ENCODE peak calls at places on chromosome 17, in five cellular contexts. One of them, this sample, is unnamed. For H3K27me3, the result is how much of the 10 kb centered on the place peaks cover.

GRCh38 chr17:17366941-17367885 is 64.0 kb downstream of the NT5M start:
- DNase-seq in neuronal stem cell: no peak
- DNase-seq in CD4-positive, alpha-beta memory T cell: no peak
- DNase-seq in stomach: no peak
- DNase-seq in body of pancreas: no peak
- DNase-seq in this sample: no peak

GRCh38 chr17:4998666-4999428 is 1.1 kb downstream of the KIF1C start:
- DNase-seq in neuronal stem cell: no peak
- DNase-seq in CD4-positive, alpha-beta memory T cell: no peak
- DNase-seq in stomach: peak
- DNase-seq in body of pancreas: peak
- DNase-seq in this sample: no peak

GRCh38 chr17:68346448-68346847 is 55.2 kb downstream of the ARSG start:
- DNase-seq in neuronal stem cell: no peak
- DNase-seq in CD4-positive, alpha-beta memory T cell: peak
- DNase-seq in stomach: peak
- DNase-seq in body of pancreas: peak
- DNase-seq in this sample: peak

GRCh38 chr17:67238976-67239375 is 6.0 kb downstream of the HELZ start:
- DNase-seq in neuronal stem cell: no peak
- DNase-seq in CD4-positive, alpha-beta memory T cell: no peak
- DNase-seq in stomach: no peak
- DNase-seq in body of pancreas: no peak
- DNase-seq in this sample: no peak

GRCh38 chr17:76076100-76076764 is 1.7 kb downstream of the GALR2 start:
- DNase-seq in neuronal stem cell: no peak
- DNase-seq in CD4-positive, alpha-beta memory T cell: no peak
- DNase-seq in stomach: no peak
- DNase-seq in body of pancreas: no peak
- DNase-seq in this sample: no peak

GRCh38 chr17:51060396-51060795 is 60.3 kb downstream of the SPAG9 start:
- DNase-seq in neuronal stem cell: no peak
- DNase-seq in CD4-positive, alpha-beta memory T cell: no peak
- DNase-seq in stomach: no peak
- DNase-seq in body of pancreas: peak
- DNase-seq in this sample: no peak

GRCh38 chr17:41944943-41945342 is 14.5 kb downstream of the ODAD4 start:
- DNase-seq in neuronal stem cell: no peak
- DNase-seq in CD4-positive, alpha-beta memory T cell: no peak
- DNase-seq in stomach: no peak
- DNase-seq in body of pancreas: no peak
- DNase-seq in this sample: no peak

GRCh38 chr17:628507-628941 is 86.1 kb downstream of the VPS53 start:
- DNase-seq in neuronal stem cell: no peak
- DNase-seq in CD4-positive, alpha-beta memory T cell: no peak
- DNase-seq in stomach: no peak
- DNase-seq in body of pancreas: no peak
- DNase-seq in this sample: no peak

GRCh38 chr17:6491071-6491700 is 46.9 kb downstream of the PIMREG start:
- DNase-seq in neuronal stem cell: no peak
- DNase-seq in CD4-positive, alpha-beta memory T cell: no peak
- DNase-seq in stomach: no peak
- DNase-seq in body of pancreas: no peak
- DNase-seq in this sample: no peak

GRCh38 chr17:56434610-56435009 is 158.9 kb upstream of the NOG start:
- DNase-seq in neuronal stem cell: no peak
- DNase-seq in CD4-positive, alpha-beta memory T cell: no peak
- DNase-seq in stomach: no peak
- DNase-seq in body of pancreas: no peak
- DNase-seq in this sample: no peak

GRCh38 chr17:27155866-27156265 is 138.0 kb upstream of the WSB1 start:
- DNase-seq in neuronal stem cell: no peak
- DNase-seq in CD4-positive, alpha-beta memory T cell: no peak
- DNase-seq in stomach: no peak
- DNase-seq in body of pancreas: no peak
- DNase-seq in this sample: no peak

GRCh38 chr17:69235338-69236058 is 6.9 kb upstream of the ABCA10 start:
- DNase-seq in neuronal stem cell: peak
- DNase-seq in CD4-positive, alpha-beta memory T cell: peak
- DNase-seq in stomach: peak
- DNase-seq in body of pancreas: peak
- DNase-seq in this sample: peak

GRCh38 chr17:72515291-72516065 is 394.7 kb downstream of the SOX9 start:
- DNase-seq in neuronal stem cell: no peak
- DNase-seq in CD4-positive, alpha-beta memory T cell: no peak
- DNase-seq in stomach: peak
- DNase-seq in body of pancreas: peak
- DNase-seq in this sample: no peak

GRCh38 chr17:67942810-67943209 is 53.5 kb downstream of the C17orf58 start:
- DNase-seq in neuronal stem cell: no peak
- DNase-seq in CD4-positive, alpha-beta memory T cell: no peak
- DNase-seq in stomach: no peak
- DNase-seq in body of pancreas: no peak
- DNase-seq in this sample: no peak

GRCh38 chr17:42692489-42692888 is 10.2 kb downstream of the CNTNAP1 start:
- DNase-seq in neuronal stem cell: no peak
- DNase-seq in CD4-positive, alpha-beta memory T cell: no peak
- DNase-seq in stomach: no peak
- DNase-seq in body of pancreas: no peak
- DNase-seq in this sample: no peak

DNA sequence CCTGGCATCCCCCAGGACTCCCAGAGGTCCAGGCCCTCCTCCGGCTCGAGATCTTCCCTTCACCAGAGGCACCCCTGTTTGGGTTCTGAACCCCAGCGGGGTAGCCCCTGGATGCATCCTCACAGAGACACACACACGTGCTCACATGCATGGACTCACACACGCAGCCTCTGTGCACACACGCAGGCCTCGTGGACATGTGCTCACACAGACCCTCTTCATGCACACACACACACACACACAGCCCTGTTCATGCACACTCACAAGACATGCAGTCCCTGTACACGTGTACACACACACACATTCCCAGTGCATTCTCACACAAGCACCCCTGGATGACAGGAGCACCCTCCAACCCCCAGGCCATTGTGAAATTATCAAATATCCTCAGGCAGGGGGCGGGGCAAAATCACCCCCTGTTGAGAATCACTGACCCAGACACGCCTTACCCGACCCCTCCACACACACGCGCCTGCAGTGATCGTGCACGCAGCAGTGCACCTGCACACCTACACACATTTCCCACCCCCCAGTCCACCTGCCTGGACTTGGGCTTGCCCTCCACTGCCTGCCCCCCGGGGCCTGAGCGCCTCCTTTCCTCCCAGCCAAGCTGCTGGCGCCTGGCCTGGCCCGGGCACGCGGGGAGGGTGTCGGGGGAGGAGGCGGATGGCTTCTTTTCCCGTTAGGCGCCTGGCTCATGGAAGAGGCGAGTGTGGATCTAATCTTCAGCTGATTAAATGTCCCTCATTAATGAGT is 62.6 kb downstream of the ENGASE start:
- DNase-seq in neuronal stem cell: no peak
- DNase-seq in CD4-positive, alpha-beta memory T cell: no peak
- DNase-seq in stomach: no peak
- DNase-seq in body of pancreas: no peak
- DNase-seq in this sample: no peak
- H3K27me3 ChIP-seq in neuronal stem cell: under half
- H3K27me3 ChIP-seq in CD4-positive, alpha-beta memory T cell: under half
- H3K27me3 ChIP-seq in stomach: under half
- H3K27me3 ChIP-seq in body of pancreas: under half
- H3K27me3 ChIP-seq in this sample: under half

GRCh38 chr17:65786479-65786878 is 225.0 kb upstream of the AXIN2 start:
- DNase-seq in neuronal stem cell: no peak
- DNase-seq in CD4-positive, alpha-beta memory T cell: no peak
- DNase-seq in stomach: no peak
- DNase-seq in body of pancreas: no peak
- DNase-seq in this sample: no peak
- H3K27me3 ChIP-seq in neuronal stem cell: under half
- H3K27me3 ChIP-seq in CD4-positive, alpha-beta memory T cell: under half
- H3K27me3 ChIP-seq in stomach: under half
- H3K27me3 ChIP-seq in body of pancreas: under half
- H3K27me3 ChIP-seq in this sample: under half

GRCh38 chr17:55254375-55254774 is 10.4 kb upstream of the HLF start:
- DNase-seq in neuronal stem cell: no peak
- DNase-seq in CD4-positive, alpha-beta memory T cell: no peak
- DNase-seq in stomach: no peak
- DNase-seq in body of pancreas: no peak
- DNase-seq in this sample: no peak
- H3K27me3 ChIP-seq in neuronal stem cell: under half
- H3K27me3 ChIP-seq in CD4-positive, alpha-beta memory T cell: under half
- H3K27me3 ChIP-seq in stomach: under half
- H3K27me3 ChIP-seq in body of pancreas: under half
- H3K27me3 ChIP-seq in this sample: under half

GRCh38 chr17:34578016-34578415 is 1.4 kb upstream of the TMEM132E start:
- DNase-seq in neuronal stem cell: no peak
- DNase-seq in CD4-positive, alpha-beta memory T cell: no peak
- DNase-seq in stomach: no peak
- DNase-seq in body of pancreas: no peak
- DNase-seq in this sample: no peak
- H3K27me3 ChIP-seq in neuronal stem cell: under half
- H3K27me3 ChIP-seq in CD4-positive, alpha-beta memory T cell: under half
- H3K27me3 ChIP-seq in stomach: half or more
- H3K27me3 ChIP-seq in body of pancreas: under half
- H3K27me3 ChIP-seq in this sample: under half

GRCh38 chr17:45740553-45741330 is 43.4 kb upstream of the CRHR1 start:
- DNase-seq in neuronal stem cell: peak
- DNase-seq in CD4-positive, alpha-beta memory T cell: no peak
- DNase-seq in stomach: no peak
- DNase-seq in body of pancreas: peak
- DNase-seq in this sample: peak
- H3K27me3 ChIP-seq in neuronal stem cell: under half
- H3K27me3 ChIP-seq in CD4-positive, alpha-beta memory T cell: under half
- H3K27me3 ChIP-seq in stomach: under half
- H3K27me3 ChIP-seq in body of pancreas: under half
- H3K27me3 ChIP-seq in this sample: under half

This sample was measured in naive thymus-derived CD4-positive, alpha-beta T cell.